ENCODE peak calls at places on chromosomes 5 and 9, in five cellular contexts. One of them, this sample, is unnamed.

GRCh38 chr5:157026789-157027424 is 32.0 kb downstream of the HAVCR1 start:
- DNase-seq in tibial artery: no peak
- DNase-seq in lower lobe of right lung: no peak
- DNase-seq in BJ: no peak
- DNase-seq in IMR-90: no peak
- DNase-seq in this sample: no peak

GRCh38 chr9:77764894-77765780 is 117.0 kb upstream of the GNA14 start:
- DNase-seq in BJ: no peak
- DNase-seq in tibial artery: no peak
- DNase-seq in lower lobe of right lung: no peak
- DNase-seq in IMR-90: peak; percentile 80
- DNase-seq in this sample: no peak

GRCh38 chr5:100430268-100430900 is 104.8 kb upstream of the FAM174A start:
- DNase-seq in lower lobe of right lung: peak; percentile 43
- DNase-seq in tibial artery: no peak
- DNase-seq in BJ: no peak
- DNase-seq in IMR-90: peak; percentile 30
- DNase-seq in this sample: no peak

GRCh38 chr5:76582252-76583162 is 40.7 kb downstream of the F2RL2 start:
- DNase-seq in BJ: no peak
- DNase-seq in lower lobe of right lung: no peak
- DNase-seq in IMR-90: peak; percentile 77
- DNase-seq in tibial artery: no peak
- DNase-seq in this sample: no peak

GRCh38 chr5:95846554-95847260 is 24.2 kb upstream of the GLRX start:
- DNase-seq in IMR-90: peak; percentile 79
- DNase-seq in BJ: no peak
- DNase-seq in tibial artery: peak; percentile 80
- DNase-seq in lower lobe of right lung: no peak
- DNase-seq in this sample: no peak

GRCh38 chr9:130186839-130187522 is 14.8 kb downstream of the NCS1 start:
- DNase-seq in IMR-90: peak; percentile 55
- DNase-seq in BJ: no peak
- DNase-seq in tibial artery: peak; percentile 94
- DNase-seq in lower lobe of right lung: peak; percentile 58
- DNase-seq in this sample: no peak

GRCh38 chr9:128011071-128011817 is 30.5 kb upstream of the EEIG1 start:
- DNase-seq in tibial artery: no peak
- DNase-seq in IMR-90: no peak
- DNase-seq in BJ: no peak
- DNase-seq in lower lobe of right lung: peak; percentile 54
- DNase-seq in this sample: no peak

GRCh38 chr5:123937230-123937629 is 425.3 kb downstream of the CSNK1G3 start:
- DNase-seq in IMR-90: peak; percentile 67
- DNase-seq in lower lobe of right lung: no peak
- DNase-seq in BJ: no peak
- DNase-seq in tibial artery: no peak
- DNase-seq in this sample: no peak

GRCh38 chr9:108844856-108845255 is 10.9 kb downstream of the ACTL7B start:
- DNase-seq in BJ: no peak
- DNase-seq in lower lobe of right lung: no peak
- DNase-seq in tibial artery: no peak
- DNase-seq in IMR-90: no peak
- DNase-seq in this sample: no peak

GRCh38 chr5:16976625-16977008 is 40.5 kb upstream of the MYO10 start:
- DNase-seq in lower lobe of right lung: no peak
- DNase-seq in IMR-90: no peak
- DNase-seq in BJ: no peak
- DNase-seq in tibial artery: no peak
- DNase-seq in this sample: no peak

GRCh38 chr5:172559004-172559932 is 81.8 kb upstream of the NEURL1B start:
- DNase-seq in IMR-90: peak; percentile 89
- DNase-seq in BJ: peak; percentile 65
- DNase-seq in tibial artery: no peak
- DNase-seq in lower lobe of right lung: no peak
- DNase-seq in this sample: peak; percentile 52

GRCh38 chr5:1788828-1789227 is 10.8 kb downstream of the MRPL36 start:
- DNase-seq in IMR-90: no peak
- DNase-seq in tibial artery: no peak
- DNase-seq in lower lobe of right lung: no peak
- DNase-seq in BJ: no peak
- DNase-seq in this sample: no peak

GRCh38 chr9:84519486-84519885 is 150.0 kb upstream of the NTRK2 start:
- DNase-seq in IMR-90: no peak
- DNase-seq in BJ: no peak
- DNase-seq in lower lobe of right lung: no peak
- DNase-seq in tibial artery: no peak
- DNase-seq in this sample: no peak

GRCh38 chr5:158354958-158355357 is 496.0 kb upstream of the CLINT1 start:
- DNase-seq in BJ: no peak
- DNase-seq in tibial artery: no peak
- DNase-seq in lower lobe of right lung: no peak
- DNase-seq in IMR-90: no peak
- DNase-seq in this sample: no peak

GRCh38 chr9:29208670-29209069 is 1635.4 kb upstream of the C9orf72 start:
- DNase-seq in BJ: no peak
- DNase-seq in lower lobe of right lung: no peak
- DNase-seq in tibial artery: no peak
- DNase-seq in IMR-90: no peak
- DNase-seq in this sample: no peak

GRCh38 chr5:167945542-167946384 is 345.7 kb upstream of the WWC1 start:
- DNase-seq in IMR-90: peak; percentile 98
- DNase-seq in lower lobe of right lung: no peak
- DNase-seq in tibial artery: peak; percentile 76
- DNase-seq in BJ: peak; percentile 23
- DNase-seq in this sample: no peak

GRCh38 chr5:6715758-6716633 is 2.8 kb downstream of the TENT4A start:
- DNase-seq in IMR-90: no peak
- DNase-seq in BJ: no peak
- DNase-seq in tibial artery: peak; percentile 59
- DNase-seq in lower lobe of right lung: no peak
- DNase-seq in this sample: no peak

GRCh38 chr5:128227984-128228383 is 144.4 kb downstream of the SLC12A2 start:
- DNase-seq in tibial artery: no peak
- DNase-seq in IMR-90: peak; percentile 91
- DNase-seq in lower lobe of right lung: no peak
- DNase-seq in BJ: peak; percentile 61
- DNase-seq in this sample: no peak

GRCh38 chr9:110958846-110959245 is 79.4 kb downstream of the LPAR1 start:
- DNase-seq in BJ: no peak
- DNase-seq in tibial artery: no peak
- DNase-seq in lower lobe of right lung: no peak
- DNase-seq in IMR-90: no peak
- DNase-seq in this sample: no peak

GRCh38 chr5:107431998-107432397 is 238.7 kb downstream of the EFNA5 start:
- DNase-seq in BJ: no peak
- DNase-seq in tibial artery: no peak
- DNase-seq in IMR-90: peak; percentile 63
- DNase-seq in lower lobe of right lung: no peak
- DNase-seq in this sample: no peak

GRCh38 chr9:135130266-135130976 is 43.0 kb downstream of the OLFM1 start:
- DNase-seq in tibial artery: no peak
- DNase-seq in BJ: no peak
- DNase-seq in IMR-90: no peak
- DNase-seq in lower lobe of right lung: no peak
- DNase-seq in this sample: no peak

GRCh38 chr9:22241611-22242010 is 205.0 kb upstream of the DMRTA1 start:
- DNase-seq in IMR-90: no peak
- DNase-seq in lower lobe of right lung: no peak
- DNase-seq in BJ: no peak
- DNase-seq in tibial artery: no peak
- DNase-seq in this sample: no peak

GRCh38 chr9:131610231-131610761 is 65.0 kb downstream of the PRRT1B start:
- DNase-seq in BJ: no peak
- DNase-seq in IMR-90: peak; percentile 87
- DNase-seq in lower lobe of right lung: no peak
- DNase-seq in tibial artery: peak; percentile 76
- DNase-seq in this sample: no peak

GRCh38 chr5:52948418-52949076 is 40.6 kb upstream of the ITGA2 start:
- DNase-seq in tibial artery: peak; percentile 67
- DNase-seq in IMR-90: peak; percentile 89
- DNase-seq in lower lobe of right lung: no peak
- DNase-seq in BJ: peak; percentile 55
- DNase-seq in this sample: no peak

GRCh38 chr9:133881671-133882381 is 110.3 kb downstream of the VAV2 start:
- DNase-seq in IMR-90: no peak
- DNase-seq in tibial artery: no peak
- DNase-seq in BJ: no peak
- DNase-seq in lower lobe of right lung: no peak
- DNase-seq in this sample: no peak

GRCh38 chr9:92138157-92138959 is 23.1 kb upstream of the SPTLC1 start:
- DNase-seq in lower lobe of right lung: peak; percentile 83
- DNase-seq in IMR-90: peak; percentile 55
- DNase-seq in tibial artery: no peak
- DNase-seq in BJ: no peak
- DNase-seq in this sample: no peak

GRCh38 chr5:20109326-20109725 is 121.3 kb upstream of the CDH18 start:
- DNase-seq in tibial artery: no peak
- DNase-seq in lower lobe of right lung: no peak
- DNase-seq in BJ: no peak
- DNase-seq in IMR-90: no peak
- DNase-seq in this sample: no peak

GRCh38 chr9:129242971-129243561 is 65.0 kb upstream of the IER5L start:
- DNase-seq in IMR-90: peak; percentile 70
- DNase-seq in tibial artery: peak; percentile 89
- DNase-seq in BJ: no peak
- DNase-seq in lower lobe of right lung: peak; percentile 36
- DNase-seq in this sample: peak; percentile 47

GRCh38 chr9:72509053-72509452 is 12.4 kb upstream of the TMC1 start:
- DNase-seq in tibial artery: no peak
- DNase-seq in BJ: peak; percentile 52
- DNase-seq in lower lobe of right lung: no peak
- DNase-seq in IMR-90: peak; percentile 74
- DNase-seq in this sample: no peak

GRCh38 chr5:76299592-76299991 is 103.5 kb upstream of the IQGAP2 start:
- DNase-seq in tibial artery: no peak
- DNase-seq in BJ: no peak
- DNase-seq in lower lobe of right lung: no peak
- DNase-seq in IMR-90: no peak
- DNase-seq in this sample: no peak

GRCh38 chr9:120867676-120868338 is 9.2 kb downstream of the PHF19 start:
- DNase-seq in tibial artery: peak; percentile 66
- DNase-seq in IMR-90: no peak
- DNase-seq in lower lobe of right lung: no peak
- DNase-seq in BJ: no peak
- DNase-seq in this sample: no peak
- TF ChIP-seq CTCF in tibial artery: no peak
- TF ChIP-seq CTCF in IMR-90: no peak
- TF ChIP-seq CTCF in lower lobe of right lung: no peak
- TF ChIP-seq CTCF in BJ: no peak
- TF ChIP-seq CTCF in this sample: no peak

DNA sequence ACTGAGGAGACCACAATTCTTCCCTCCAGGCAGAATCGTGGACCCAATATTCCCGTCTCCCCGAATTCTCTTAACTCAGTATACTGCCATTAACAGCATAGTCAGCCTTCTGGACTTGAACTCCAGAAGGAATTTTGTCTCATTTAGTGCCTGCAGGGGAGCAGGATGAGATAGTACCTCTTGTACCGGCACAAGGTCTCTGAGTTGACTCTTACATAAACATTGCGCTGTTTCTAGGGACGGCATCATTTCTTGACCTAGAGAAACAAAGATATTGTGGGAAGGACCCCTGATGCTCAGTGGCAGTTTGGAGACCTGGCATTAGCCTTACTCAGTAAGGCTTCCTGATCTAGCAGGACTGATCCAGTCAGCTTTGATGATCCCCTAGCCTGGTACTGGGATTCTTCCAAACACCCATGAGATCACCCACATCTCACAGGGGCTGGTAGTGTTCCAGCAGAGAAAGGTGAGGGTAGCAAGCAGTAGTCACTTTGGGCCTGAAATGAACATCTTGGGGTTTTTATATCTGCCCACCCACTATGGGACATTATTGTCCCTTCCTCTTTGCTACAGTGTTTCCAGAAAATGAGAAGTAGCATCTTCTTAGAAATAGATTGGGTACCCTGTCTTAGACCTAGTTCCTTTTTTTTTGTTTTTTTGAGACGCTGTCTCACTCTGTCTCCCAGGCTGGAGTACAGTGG is 249.0 kb upstream of the ANKRD55 start:
- DNase-seq in lower lobe of right lung: no peak
- DNase-seq in BJ: no peak
- DNase-seq in IMR-90: no peak
- DNase-seq in tibial artery: no peak
- DNase-seq in this sample: no peak
- TF ChIP-seq CTCF in lower lobe of right lung: no peak
- TF ChIP-seq CTCF in BJ: no peak
- TF ChIP-seq CTCF in IMR-90: no peak
- TF ChIP-seq CTCF in tibial artery: no peak
- TF ChIP-seq CTCF in this sample: no peak

GRCh38 chr5:59506285-59506877 is 387.1 kb downstream of the PDE4D start:
- DNase-seq in BJ: no peak
- DNase-seq in tibial artery: no peak
- DNase-seq in lower lobe of right lung: no peak
- DNase-seq in IMR-90: peak; percentile 28
- DNase-seq in this sample: no peak
- TF ChIP-seq CTCF in BJ: peak; percentile 26
- TF ChIP-seq CTCF in tibial artery: peak; percentile 53
- TF ChIP-seq CTCF in lower lobe of right lung: peak; percentile 43
- TF ChIP-seq CTCF in IMR-90: peak; percentile 54
- TF ChIP-seq CTCF in this sample: peak; percentile 92

GRCh38 chr5:5343581-5343980 is 78.9 kb upstream of the ICE1 start:
- DNase-seq in BJ: no peak
- DNase-seq in tibial artery: no peak
- DNase-seq in IMR-90: no peak
- DNase-seq in lower lobe of right lung: no peak
- DNase-seq in this sample: no peak

GRCh38 chr5:5342784-5343183 is 79.7 kb upstream of the ICE1 start:
- DNase-seq in tibial artery: no peak
- DNase-seq in BJ: peak; percentile 31
- DNase-seq in IMR-90: peak; percentile 13
- DNase-seq in lower lobe of right lung: no peak
- DNase-seq in this sample: no peak

GRCh38 chr5:5341531-5342292 is 80.8 kb upstream of the ICE1 start:
- DNase-seq in BJ: peak; percentile 31
- DNase-seq in IMR-90: no peak
- DNase-seq in tibial artery: no peak
- DNase-seq in lower lobe of right lung: no peak
- DNase-seq in this sample: no peak

GRCh38 chr5:5339257-5339656 is 83.2 kb upstream of the ICE1 start:
- DNase-seq in lower lobe of right lung: no peak
- DNase-seq in tibial artery: no peak
- DNase-seq in IMR-90: no peak
- DNase-seq in BJ: no peak
- DNase-seq in this sample: no peak

DNA sequence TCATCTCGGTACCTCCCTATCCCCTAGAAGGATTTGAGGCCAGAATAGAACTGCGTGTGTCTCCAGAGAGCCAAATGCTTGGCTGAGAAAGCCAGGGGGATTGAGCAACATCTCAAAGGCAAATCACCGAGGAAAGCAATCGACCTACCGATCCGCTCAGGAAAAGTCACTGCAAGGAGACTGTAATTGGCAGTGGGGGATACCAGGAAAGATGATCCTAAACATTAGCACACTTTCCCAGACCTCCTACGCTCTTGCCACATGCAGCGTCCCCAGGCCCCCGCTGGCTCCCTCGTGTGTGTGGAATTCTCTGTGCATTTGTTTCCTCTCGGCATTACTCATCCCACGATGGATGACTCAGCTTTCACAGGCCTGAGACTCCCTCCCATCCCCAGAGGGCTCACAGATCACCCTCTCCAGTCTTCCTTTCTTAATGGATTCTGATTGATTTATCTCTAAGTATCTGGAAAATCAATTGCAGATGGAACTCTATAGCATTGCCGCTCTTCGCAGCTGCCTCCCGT is 82.2 kb upstream of the ICE1 start:
- DNase-seq in BJ: peak; percentile 93
- DNase-seq in tibial artery: peak; percentile 88
- DNase-seq in lower lobe of right lung: no peak
- DNase-seq in IMR-90: peak; percentile 83
- DNase-seq in this sample: no peak
- TF ChIP-seq CTCF in BJ: peak; percentile 89
- TF ChIP-seq CTCF in tibial artery: peak; percentile 52
- TF ChIP-seq CTCF in lower lobe of right lung: peak; percentile 37
- TF ChIP-seq CTCF in IMR-90: peak; percentile 72
- TF ChIP-seq CTCF in this sample: peak; percentile 95